ENCODE peak calls at places on chromosomes 4 and X, in four cellular contexts. I is lung, T is psoas muscle, Z is upper lobe of left lung. A is an unnamed sample. For H3K9me3, the result is how much of the 10 kb centered on the place peaks cover.

GRCh38 chr4:95013236-95013635 is 255.5 kb downstream of the BMPR1B start:
- DNase-seq in Z (no peak), I (no peak), T (no peak), A (no peak)

GRCh38 chr4:159283697-159284492 is 181.0 kb downstream of the RAPGEF2 start:
- DNase-seq in I (no peak), Z (no peak), T (no peak), A (no peak)

GRCh38 chr4:180598281-180598680 is 1644.9 kb upstream of the TENM3 start:
- DNase-seq in Z (no peak), T (no peak), I (no peak), A (no peak)

GRCh38 chr4:106993846-106994245 is 42.3 kb downstream of the DKK2 start:
- DNase-seq in Z (no peak), T (no peak), I (no peak), A (no peak)

GRCh38 chrX:15334561-15334960 is 762 bp downstream of the PIGA start:
- DNase-seq in T (no peak), Z (no peak), I (no peak), A (no peak)

GRCh38 chr4:1208266-1208961 is 36.0 kb upstream of the SPON2 start:
- DNase-seq in I (no peak), Z (peak), T (peak), A (peak)

GRCh38 chrX:100743009-100743615 is 11.2 kb upstream of the SYTL4 start:
- DNase-seq in I (no peak), T (no peak), Z (no peak), A (no peak)

GRCh38 chr4:14918336-14918735 is 83.9 kb upstream of the CPEB2 start:
- DNase-seq in T (no peak), I (no peak), Z (no peak), A (no peak)

GRCh38 chr4:131002132-131002531 is 1906.2 kb downstream of the C4orf33 start:
- DNase-seq in Z (no peak), I (no peak), T (no peak), A (no peak)

GRCh38 chr4:93658443-93658842 is 170.1 kb upstream of the ATOH1 start:
- DNase-seq in Z (no peak), I (no peak), T (no peak), A (no peak)

GRCh38 chrX:146602246-146602645 is 207.3 kb upstream of the CXorf51B start:
- DNase-seq in I (no peak), T (no peak), Z (no peak), A (no peak)
- H3K9me3 ChIP-seq in I (under half), T (under half), Z (under half), A (under half)

GRCh38 chrX:131729295-131729694 is 185.4 kb downstream of the OR13H1 start:
- DNase-seq in Z (peak), T (peak), I (peak), A (peak)
- TF ChIP-seq CTCF in Z (peak), T (peak), I (peak), A (no peak)

DNA sequence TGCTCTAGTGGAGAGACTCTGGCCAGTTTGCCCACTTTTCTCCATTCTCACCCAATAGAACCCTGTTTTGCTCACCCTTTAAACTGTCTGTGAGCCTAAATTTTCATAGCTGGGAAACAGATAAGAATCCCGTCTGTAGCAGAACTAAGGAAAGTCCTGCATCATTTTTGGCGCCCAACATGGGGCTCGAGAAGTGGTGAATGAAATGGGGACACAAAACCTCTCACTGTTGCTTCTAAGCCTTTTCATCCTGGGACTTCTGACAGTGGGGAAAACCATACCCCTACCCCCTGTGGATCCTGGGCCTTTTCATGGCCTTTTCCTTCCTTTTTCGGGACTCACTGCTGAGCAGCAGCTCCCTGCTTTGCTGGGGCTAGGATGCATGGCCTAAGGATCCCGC is 189.9 kb downstream of the INPP4B start:
- DNase-seq in Z (no peak), I (no peak), T (peak), A (no peak)
- H3K9me3 ChIP-seq in Z (under half), I (under half), T (half or more), A (under half)

GRCh38 chrX:63275127-63275526 is 76.0 kb downstream of the SPIN4 start:
- DNase-seq in Z (no peak), T (no peak), I (peak), A (no peak)
- TF ChIP-seq CTCF in Z (no peak), T (peak), I (peak), A (peak)